ENCODE peak calls at places on chromosome 1, in five cellular contexts. M is epithelial cell of proximal tubule, C is NCI-H774, W is LoVo, I is BE2C. A is an unnamed sample.

GRCh38 chr1:203320546-203321272 is 15.4 kb downstream of the BTG2 start:
- DNase-seq in C (peak), I (no peak), M (no peak), W (no peak), A (peak)

GRCh38 chr1:164804366-164804765 is 245.4 kb downstream of the PBX1 start:
- DNase-seq in C (no peak), I (no peak), W (no peak), M (no peak), A (no peak)

GRCh38 chr1:185681034-185681633 is 53.1 kb upstream of the HMCN1 start:
- DNase-seq in C (peak), I (no peak), M (no peak), W (peak), A (peak)

GRCh38 chr1:2213576-2214505 is 14.3 kb upstream of the SKI start:
- DNase-seq in I (no peak), W (no peak), C (no peak), M (no peak), A (no peak)

GRCh38 chr1:153277852-153278251 is 18.4 kb downstream of the LORICRIN start:
- DNase-seq in M (no peak), C (no peak), W (peak), I (no peak), A (no peak)

GRCh38 chr1:74895411-74895810 is 162.5 kb downstream of the TYW3 start:
- DNase-seq in W (no peak), M (no peak), C (no peak), I (no peak), A (no peak)

GRCh38 chr1:232986000-232986922 is 35.9 kb downstream of the NTPCR start:
- DNase-seq in M (no peak), I (no peak), W (no peak), C (no peak), A (no peak)

GRCh38 chr1:17012775-17013501 is 1.2 kb upstream of the ATP13A2 start:
- DNase-seq in C (no peak), I (no peak), M (no peak), W (peak), A (no peak)

GRCh38 chr1:24643362-24644346 is 552 bp downstream of the SRRM1 start:
- DNase-seq in I (no peak), M (no peak), C (no peak), W (no peak), A (no peak)